ENCODE peak calls at places on chromosomes 6 and 20, in five cellular contexts. F, P, Y, B and E are unnamed samples.

GRCh38 chr6:31615748-31616147 is 714 bp downstream of the AIF1 start:
- DNase-seq in F (no peak), P (no peak), B (no peak), Y (no peak), E (no peak)

GRCh38 chr6:112831022-112831421 is 483.9 kb downstream of the RFPL4B start:
- DNase-seq in Y (peak), B (no peak), F (no peak), P (no peak), E (no peak)

GRCh38 chr6:56046576-56046975 is 171.2 kb upstream of the BMP5 start:
- DNase-seq in Y (peak), F (peak), B (no peak), P (no peak), E (no peak)

GRCh38 chr6:139883776-139884175 is 509.3 kb upstream of the CITED2 start:
- DNase-seq in Y (peak), P (no peak), B (no peak), F (no peak), E (no peak)

GRCh38 chr6:153312633-153313032 is 181.6 kb upstream of the RGS17 start:
- DNase-seq in B (no peak), F (no peak), Y (peak), P (peak), E (no peak)

GRCh38 chr6:56649053-56649769 is 6.5 kb upstream of the DST start:
- DNase-seq in B (no peak), F (no peak), P (no peak), Y (peak), E (peak)

GRCh38 chr6:6724319-6725119 is 136.0 kb downstream of the LY86 start:
- DNase-seq in Y (peak), F (no peak), P (peak), B (peak), E (peak)

GRCh38 chr6:37980222-37980595 is 160.7 kb downstream of the ZFAND3 start:
- DNase-seq in F (no peak), P (no peak), B (no peak), Y (no peak), E (no peak)

GRCh38 chr20:5696011-5696559 is 54.1 kb upstream of the SHLD1 start:
- DNase-seq in F (no peak), Y (peak), P (no peak), B (no peak), E (peak)

GRCh38 chr6:15663057-15663638 is 320 bp upstream of the DTNBP1 start:
- DNase-seq in P (no peak), Y (peak), F (no peak), B (no peak), E (no peak)

GRCh38 chr6:49551866-49552129 is 1.3 kb downstream of the C6orf141 start:
- DNase-seq in F (no peak), B (no peak), Y (no peak), P (peak), E (no peak)

GRCh38 chr6:151440930-151441329 is 11.0 kb downstream of the RMND1 start:
- DNase-seq in F (no peak), P (peak), Y (peak), B (no peak), E (no peak)

GRCh38 chr6:107153061-107153460 is 37.7 kb upstream of the BEND3 start:
- DNase-seq in F (no peak), P (no peak), B (no peak), Y (no peak), E (no peak)

DNA sequence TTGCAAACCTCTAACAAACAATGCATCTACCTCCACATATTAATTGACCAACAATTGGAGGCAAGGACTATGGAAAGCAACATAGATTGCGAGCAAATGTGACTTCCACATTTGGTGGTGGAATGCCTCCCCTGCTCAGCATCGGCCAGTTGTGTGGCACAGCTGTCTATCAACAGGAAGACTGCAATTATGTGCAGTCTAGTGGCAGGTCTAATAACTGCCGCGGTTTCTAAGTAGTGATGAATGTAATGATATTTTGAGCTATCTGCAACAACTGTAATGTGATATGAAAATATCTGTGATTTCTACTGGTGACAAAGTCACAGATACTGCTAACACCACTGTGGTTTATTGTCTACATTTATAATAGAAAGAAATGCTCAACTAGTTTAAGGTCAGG is 56.8 kb downstream of the NCR2 start:
- DNase-seq in F (no peak), P (no peak), B (no peak), Y (no peak), E (no peak)
- TF ChIP-seq CTCF in F (no peak), P (no peak), B (no peak), Y (no peak), E (no peak)

GRCh38 chr6:4957521-4958231 is 46.2 kb downstream of the RPP40 start:
- DNase-seq in B (no peak), F (no peak), P (no peak), Y (peak), E (no peak)
- TF ChIP-seq CTCF in B (no peak), F (peak), P (no peak), Y (peak), E (no peak)

GRCh38 chr20:62027698-62028321 is 37.9 kb downstream of the TAF4 start:
- DNase-seq in Y (no peak), B (no peak), F (no peak), P (no peak), E (no peak)

GRCh38 chr20:62025394-62025793 is 40.3 kb downstream of the TAF4 start:
- DNase-seq in Y (no peak), F (no peak), B (no peak), P (no peak), E (no peak)

GRCh38 chr20:62027116-62027515 is 38.6 kb downstream of the TAF4 start:
- DNase-seq in Y (no peak), F (no peak), B (no peak), P (no peak), E (no peak)

GRCh38 chr20:62026564-62026856 is 39.2 kb downstream of the TAF4 start:
- DNase-seq in Y (no peak), F (no peak), P (no peak), B (no peak), E (no peak)

DNA sequence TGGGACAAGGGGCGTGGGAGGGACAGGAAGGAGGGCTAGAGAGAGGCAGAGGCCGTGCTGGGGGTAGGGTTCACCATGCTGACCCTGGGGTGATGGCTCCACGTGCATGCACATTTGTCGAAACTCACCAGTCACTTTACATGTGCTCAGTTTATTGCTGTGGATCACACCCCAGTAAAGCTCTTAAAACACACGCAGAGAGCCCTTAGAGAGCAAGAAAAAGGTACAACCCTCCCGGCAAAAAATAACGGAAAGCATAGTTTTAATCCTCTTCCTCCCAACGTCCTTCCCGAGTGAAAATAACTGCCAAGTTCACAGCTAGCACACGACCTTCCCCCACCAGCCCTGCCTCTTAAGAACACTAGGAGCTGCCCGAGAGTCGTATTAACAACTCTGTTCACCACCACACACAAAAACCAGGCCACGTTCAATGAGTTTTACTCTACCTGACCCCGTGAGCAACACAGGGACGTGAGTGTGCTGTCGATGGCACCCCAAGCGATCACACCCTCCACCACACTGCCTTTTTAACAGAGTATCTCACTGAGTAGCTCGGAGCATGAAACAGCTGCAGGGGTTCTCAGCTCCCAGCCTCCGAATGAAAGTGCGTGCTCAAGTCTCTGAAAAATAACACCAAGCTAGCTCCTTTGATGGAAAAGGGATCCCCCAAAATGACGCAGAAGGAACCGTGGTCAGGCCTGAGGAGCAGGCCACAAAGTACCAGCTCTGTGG is 39.7 kb downstream of the TAF4 start:
- DNase-seq in Y (peak), F (no peak), B (no peak), P (no peak), E (peak)
- TF ChIP-seq CTCF in Y (peak), F (peak), B (no peak), P (no peak), E (peak)

DNA sequence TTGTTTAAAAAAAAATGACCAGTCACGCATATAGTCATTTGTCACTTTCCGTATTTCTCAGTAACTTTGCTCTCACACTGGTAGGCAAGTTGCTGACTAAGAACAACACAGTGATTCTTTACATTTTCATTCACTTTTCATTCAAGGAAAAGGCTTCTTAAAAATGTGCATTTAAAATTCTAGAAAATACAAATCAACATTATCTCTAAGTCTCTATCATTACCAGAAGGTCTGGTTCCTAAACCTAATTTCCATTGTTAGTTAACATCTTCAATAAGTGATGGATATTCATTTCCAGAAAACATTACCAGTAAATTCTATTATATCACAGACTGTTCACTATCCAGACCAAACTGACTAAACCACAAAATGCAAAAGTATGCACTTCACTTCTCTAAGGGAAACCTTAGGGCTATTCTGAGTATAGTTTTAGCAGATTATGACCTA is 115.3 kb downstream of the AHI1 start:
- DNase-seq in Y (no peak), B (no peak), P (no peak), F (no peak), E (no peak)
- TF ChIP-seq CTCF in Y (no peak), B (no peak), P (no peak), F (no peak), E (no peak)

GRCh38 chr20:11981366-11981947 is 63.8 kb downstream of the BTBD3 start:
- DNase-seq in Y (no peak), B (no peak), P (no peak), F (no peak), E (no peak)

GRCh38 chr20:11979306-11980128 is 61.8 kb downstream of the BTBD3 start:
- DNase-seq in B (no peak), P (peak), F (no peak), Y (no peak), E (no peak)

GRCh38 chr20:11982289-11982957 is 64.7 kb downstream of the BTBD3 start:
- DNase-seq in B (no peak), Y (no peak), P (no peak), F (no peak), E (no peak)

GRCh38 chr20:11978496-11978895 is 60.8 kb downstream of the BTBD3 start:
- DNase-seq in B (no peak), F (no peak), P (no peak), Y (no peak), E (no peak)

DNA sequence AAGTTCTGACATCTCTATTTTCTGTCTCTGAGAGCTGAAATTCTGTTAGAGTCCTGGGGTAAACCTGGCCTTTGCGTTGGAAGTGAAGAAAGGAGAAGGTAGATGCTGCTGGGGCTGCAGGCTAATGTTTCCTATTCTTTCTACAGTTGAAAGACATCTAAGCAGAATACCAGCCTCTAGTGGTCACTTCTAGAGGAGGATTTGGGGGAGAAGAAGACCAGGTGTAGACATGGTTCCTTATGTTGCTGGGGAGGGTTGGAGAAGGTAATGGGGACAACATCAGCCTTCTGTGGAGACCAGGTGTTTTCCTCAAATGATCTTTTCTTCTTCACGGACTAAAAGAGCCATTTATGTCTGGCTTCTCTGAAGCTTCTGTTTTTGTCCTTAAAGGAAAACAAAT is 62.6 kb downstream of the BTBD3 start:
- DNase-seq in Y (no peak), F (no peak), P (peak), B (no peak), E (no peak)
- TF ChIP-seq CTCF in Y (no peak), F (no peak), P (peak), B (no peak), E (no peak)

DNA sequence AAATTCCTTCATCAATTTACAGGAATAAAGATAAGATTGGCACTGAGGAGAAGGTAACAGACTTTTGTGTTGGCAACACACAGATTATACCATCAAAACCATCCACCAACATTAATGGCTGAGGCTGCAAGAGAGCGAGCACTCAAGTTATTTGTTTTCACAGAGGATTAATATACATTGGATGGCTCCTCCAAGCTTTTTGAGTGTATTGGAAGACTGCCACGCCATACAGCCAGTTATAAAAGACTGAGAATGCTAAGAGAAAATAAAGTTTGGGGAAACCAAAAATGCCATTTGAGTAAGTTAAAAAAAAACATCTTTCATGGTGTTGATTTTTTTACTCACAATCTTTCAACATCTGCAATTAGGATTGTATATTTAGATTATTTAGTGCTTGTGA is 973.8 kb upstream of the SLC35B3 start:
- DNase-seq in F (no peak), Y (no peak), P (no peak), B (no peak), E (no peak)
- TF ChIP-seq CTCF in F (no peak), Y (no peak), P (no peak), B (no peak), E (no peak)

DNA sequence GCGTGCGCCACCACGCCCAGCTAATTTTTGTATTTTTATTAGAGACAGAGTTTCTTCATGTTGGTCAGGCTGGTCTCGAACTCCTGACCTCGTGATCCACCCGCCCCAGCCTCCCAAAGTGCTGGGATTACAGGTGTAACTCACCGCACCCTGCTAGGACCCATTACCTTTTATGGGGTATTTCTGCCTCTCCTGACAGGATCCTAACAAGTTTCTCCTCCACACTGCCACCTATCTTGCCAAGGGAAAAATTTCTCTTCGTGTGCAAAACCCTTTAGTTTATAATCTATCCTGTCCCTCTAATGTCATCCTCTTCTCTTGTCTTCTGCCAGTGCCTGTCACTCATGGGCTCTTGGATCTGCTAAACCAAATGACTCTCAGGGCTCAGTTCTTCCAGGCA is 1.9 kb downstream of the STMND1 start:
- DNase-seq in F (no peak), P (no peak), Y (no peak), B (no peak), E (no peak)
- TF ChIP-seq CTCF in F (no peak), P (no peak), Y (no peak), B (no peak), E (no peak)

GRCh38 chr6:136304410-136304809 is 14.8 kb upstream of the BCLAF1 start:
- DNase-seq in B (no peak), P (no peak), Y (no peak), F (no peak), E (no peak)
- TF ChIP-seq CTCF in B (no peak), P (no peak), Y (no peak), F (no peak), E (no peak)